ENCODE peak calls at places on chromosome 4, in seven cellular contexts. U is choroid plexus epithelial cell; C is cortex of kidney; D is T-helper 1 cell; R is endothelial cell; K is activated CD4-positive, alpha-beta T cell treated with anti-CD3 and anti-CD28 coated beads, Interleukin-2, amount 50 U/mL, for 4 hours; S is AG08395. P is an unnamed sample.

GRCh38 chr4:71599588-71599987 is 184.3 kb downstream of the GC start:
- DNase-seq in R (no peak), K (no peak), U (no peak), C (no peak), D (no peak), S (no peak), P (no peak)

GRCh38 chr4:151822331-151822730 is 61.5 kb upstream of the GATB start:
- DNase-seq in U (no peak), K (no peak), S (peak; percentile 53), C (no peak), D (no peak), R (no peak), P (no peak)

GRCh38 chr4:132642196-132642817 is 506.8 kb upstream of the PCDH10 start:
- DNase-seq in K (no peak), C (no peak), D (no peak), R (peak; percentile 44), S (no peak), U (peak; percentile 70), P (no peak)

GRCh38 chr4:186494496-186494895 is 60.9 kb downstream of the MTNR1A start:
- DNase-seq in C (no peak), K (no peak), R (no peak), U (no peak), D (no peak), S (no peak), P (no peak)

GRCh38 chr4:115113382-115114106 is at the start of gene NDST4:
- DNase-seq in K (no peak), D (no peak), R (no peak), C (no peak), U (peak; percentile 85), S (peak; percentile 9), P (no peak)

GRCh38 chr4:183241322-183241640 is 78.8 kb downstream of the CLDN22 start:
- DNase-seq in S (peak; percentile 22), D (no peak), C (no peak), U (peak; percentile 88), K (no peak), R (no peak), P (no peak)

GRCh38 chr4:122329876-122330595 is 48.8 kb upstream of the ADAD1 start:
- DNase-seq in K (no peak), R (no peak), D (no peak), C (no peak), S (peak; percentile 38), U (peak; percentile 50), P (no peak)

GRCh38 chr4:54165438-54165837 is 63.7 kb upstream of the PDGFRA start:
- DNase-seq in C (no peak), S (peak; percentile 93), K (no peak), R (no peak), U (peak; percentile 92), D (no peak), P (no peak)

P was measured in nucleus accumbens.